ENCODE peak calls at places on chromosomes 2 and 18, in eight cellular contexts. O is A549; W is CD8-positive, alpha-beta T cell; X is upper lobe of right lung; Q is sigmoid colon; L is cardiac muscle cell; C is right lobe of liver; U is CD8-positive, alpha-beta memory T cell. B is an unnamed sample. For H3K4me1, the result is how much of the 10 kb centered on the place peaks cover.

GRCh38 chr2:23495661-23496114 is 110.7 kb downstream of the KLHL29 start:
- DNase-seq in O (no peak), W (no peak), X (peak), Q (no peak), L (no peak), C (peak), U (no peak), B (no peak)

GRCh38 chr2:31207790-31208189 is 9.5 kb downstream of the CAPN14 start:
- DNase-seq in O (no peak), W (no peak), X (no peak), Q (no peak), L (peak), C (no peak), U (no peak), B (no peak)

GRCh38 chr2:98090951-98091350 is 4.0 kb downstream of the VWA3B start:
- DNase-seq in O (no peak), W (no peak), X (no peak), Q (no peak), L (no peak), C (no peak), U (no peak), B (no peak)

GRCh38 chr2:115277366-115277765 is 834.9 kb downstream of the DPP10 start:
- DNase-seq in O (no peak), W (no peak), X (no peak), Q (no peak), L (no peak), C (no peak), U (no peak), B (no peak)

GRCh38 chr18:23822590-23823385 is 133.5 kb downstream of the LAMA3 start:
- DNase-seq in O (no peak), W (no peak), X (no peak), Q (no peak), L (no peak), C (no peak), U (no peak), B (no peak)

GRCh38 chr2:162079514-162079913 is 5.5 kb upstream of the DPP4 start:
- DNase-seq in O (no peak), W (no peak), X (no peak), Q (no peak), L (no peak), C (no peak), U (no peak), B (no peak)

GRCh38 chr2:97966545-97967215 is 29.1 kb downstream of the TMEM131 start:
- DNase-seq in O (no peak), W (no peak), X (no peak), Q (no peak), L (no peak), C (no peak), U (no peak), B (no peak)

GRCh38 chr2:229434131-229434530 is 163.0 kb upstream of the PID1 start:
- DNase-seq in O (no peak), W (no peak), X (no peak), Q (no peak), L (no peak), C (no peak), U (no peak), B (no peak)

GRCh38 chr2:55901322-55901721 is 22.3 kb downstream of the EFEMP1 start:
- DNase-seq in O (no peak), W (no peak), X (no peak), Q (no peak), L (no peak), C (no peak), U (no peak), B (no peak)

DNA sequence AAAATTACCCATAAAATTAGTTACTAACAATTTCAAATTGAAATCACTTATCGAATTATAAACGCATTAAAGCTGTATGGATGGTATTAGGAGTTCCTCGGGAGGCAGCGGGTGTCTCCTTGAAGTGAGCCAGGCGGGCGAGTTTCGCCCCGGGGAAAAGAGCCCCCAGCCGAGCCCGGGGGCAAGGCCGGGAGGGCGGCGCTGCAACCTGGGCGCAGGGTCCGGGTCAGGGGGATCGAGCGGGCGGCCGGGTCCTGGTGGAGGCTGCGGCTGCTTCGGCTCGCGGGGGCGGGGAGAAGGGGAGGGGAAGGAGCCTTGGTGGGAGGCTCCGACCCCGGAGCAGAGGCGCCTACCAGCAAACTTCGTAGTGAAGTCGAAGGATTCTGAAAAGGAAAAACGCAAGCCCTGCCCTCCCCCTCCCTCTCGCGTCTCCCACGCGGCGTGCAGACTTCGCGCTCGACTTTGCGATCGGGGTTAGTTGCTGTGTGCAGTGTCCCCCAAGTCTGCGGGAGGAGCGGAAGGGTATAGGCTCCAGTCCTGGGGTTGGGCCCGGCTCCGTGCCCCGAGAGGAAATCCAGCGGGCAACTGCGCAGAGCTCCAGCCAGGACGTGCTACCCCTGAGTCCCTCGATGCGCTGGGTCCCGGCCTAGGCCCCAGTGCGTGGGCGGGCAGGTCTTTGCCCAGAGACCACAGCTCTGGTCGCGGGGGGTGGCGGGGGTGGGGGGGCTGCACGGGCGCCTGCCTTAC is 140.9 kb downstream of the MEIS1 start:
- DNase-seq in O (peak), W (no peak), X (peak), Q (peak), L (peak), C (peak), U (no peak), B (peak)
- H3K27ac ChIP-seq in O (peak), W (no peak), X (peak), Q (peak), L (peak), C (no peak), U (no peak), B (peak)

DNA sequence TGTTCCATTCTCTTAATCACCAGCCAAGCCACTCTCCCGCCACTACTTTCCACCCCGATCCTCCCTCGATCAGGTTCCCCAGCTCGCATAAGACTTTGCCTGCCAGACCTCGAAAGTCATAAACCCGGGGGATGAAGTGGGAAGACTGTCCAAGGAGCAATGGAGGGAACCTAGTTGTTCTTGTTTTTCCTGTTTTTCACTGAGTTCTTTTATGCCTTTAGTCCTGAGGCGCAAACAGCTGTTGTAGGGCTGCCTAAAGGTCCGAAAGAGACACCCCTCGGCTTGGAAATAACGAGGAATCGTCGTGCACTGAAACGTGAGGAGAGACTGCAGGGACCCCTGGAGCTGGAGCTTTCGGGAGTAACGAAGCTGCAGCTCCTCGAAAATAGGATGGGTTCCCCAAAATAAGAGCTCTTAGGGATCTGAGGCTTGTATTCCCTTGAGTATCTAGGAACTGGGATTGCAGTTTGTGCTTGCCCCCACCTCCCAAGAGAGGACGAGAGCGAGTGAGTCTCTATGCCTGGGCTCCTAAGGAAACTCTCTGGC is 1.7 kb upstream of the HOXD12 start:
- DNase-seq in O (no peak), W (no peak), X (no peak), Q (no peak), L (no peak), C (no peak), U (no peak), B (no peak)
- H3K4me3 ChIP-seq in O (peak), W (no peak), X (no peak), Q (peak), L (no peak), C (no peak), U (no peak), B (peak)

GRCh38 chr2:239108459-239108858 is 260.6 kb downstream of the TWIST2 start:
- DNase-seq in O (no peak), W (no peak), X (no peak), Q (no peak), L (peak), C (no peak), U (no peak), B (no peak)

GRCh38 chr2:239105234-239105633 is 257.3 kb downstream of the TWIST2 start:
- DNase-seq in O (no peak), W (no peak), X (no peak), Q (no peak), L (no peak), C (no peak), U (no peak), B (no peak)

GRCh38 chr2:239106314-239106908 is 258.5 kb downstream of the TWIST2 start:
- DNase-seq in O (peak), W (no peak), X (no peak), Q (no peak), L (peak), C (no peak), U (no peak), B (no peak)

GRCh38 chr2:239107936-239108335 is 260.1 kb downstream of the TWIST2 start:
- DNase-seq in O (no peak), W (no peak), X (no peak), Q (no peak), L (no peak), C (no peak), U (no peak), B (no peak)

GRCh38 chr2:239106971-239107370 is 259.1 kb downstream of the TWIST2 start:
- DNase-seq in O (no peak), W (no peak), X (no peak), Q (no peak), L (no peak), C (no peak), U (no peak), B (no peak)
- H3K4me1 ChIP-seq in O (under half), W (under half), X (under half), Q (under half), L (under half), C (under half), U (under half), B (under half)

GRCh38 chr2:173034143-173034542 is 41.5 kb upstream of the MAP3K20 start:
- DNase-seq in O (no peak), W (no peak), X (no peak), Q (no peak), L (no peak), C (no peak), U (no peak), B (no peak)

GRCh38 chr2:173037245-173038106 is 38.2 kb upstream of the MAP3K20 start:
- DNase-seq in O (no peak), W (no peak), X (no peak), Q (no peak), L (peak), C (no peak), U (no peak), B (no peak)

GRCh38 chr2:173032032-173032431 is 43.6 kb upstream of the MAP3K20 start:
- DNase-seq in O (no peak), W (no peak), X (no peak), Q (no peak), L (no peak), C (no peak), U (no peak), B (no peak)

GRCh38 chr2:173030541-173031485 is 44.8 kb upstream of the MAP3K20 start:
- DNase-seq in O (no peak), W (no peak), X (no peak), Q (no peak), L (no peak), C (no peak), U (no peak), B (no peak)

DNA sequence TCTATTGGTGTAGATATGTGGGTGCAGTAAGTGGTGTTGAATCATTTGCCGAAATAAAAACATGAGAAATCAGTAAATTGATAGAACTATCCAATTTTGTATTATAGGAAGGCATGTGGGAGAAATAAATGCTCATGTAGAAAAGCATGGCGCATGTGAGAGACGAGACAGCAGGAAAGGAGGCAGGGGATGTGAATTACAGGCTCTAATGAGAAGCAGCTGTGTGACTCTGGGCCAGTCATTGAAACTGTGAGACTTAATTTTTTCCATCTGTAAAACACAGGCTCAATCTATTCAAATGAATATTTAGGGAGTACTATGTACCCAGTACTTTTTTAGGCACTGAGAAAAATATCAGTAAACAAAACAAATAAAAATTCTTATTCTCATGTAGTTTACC is 42.6 kb upstream of the MAP3K20 start:
- DNase-seq in O (no peak), W (no peak), X (no peak), Q (no peak), L (no peak), C (no peak), U (no peak), B (no peak)
- H3K27ac ChIP-seq in O (no peak), W (no peak), X (no peak), Q (no peak), L (no peak), C (no peak), U (no peak), B (no peak)